ENCODE peak calls at places on chromosomes 11 and 22, in six cellular contexts. One of them, this sample, is unnamed.

GRCh38 chr11:43576834-43577521 is 103.6 kb upstream of the HSD17B12 start:
- DNase-seq in omental fat pad: no peak
- DNase-seq in endothelial cell: peak; percentile 75
- DNase-seq in cardiac fibroblast: peak; percentile 50
- DNase-seq in GM13976: peak; percentile 58
- DNase-seq in H9: peak; percentile 86
- DNase-seq in this sample: peak; percentile 83

GRCh38 chr11:100892886-100893285 is 205.8 kb downstream of the ARHGAP42 start:
- DNase-seq in H9: no peak
- DNase-seq in omental fat pad: no peak
- DNase-seq in cardiac fibroblast: no peak
- DNase-seq in GM13976: no peak
- DNase-seq in endothelial cell: no peak
- DNase-seq in this sample: no peak

GRCh38 chr11:108906826-108907225 is 242.0 kb downstream of the DDX10 start:
- DNase-seq in omental fat pad: no peak
- DNase-seq in endothelial cell: no peak
- DNase-seq in GM13976: no peak
- DNase-seq in cardiac fibroblast: no peak
- DNase-seq in H9: no peak
- DNase-seq in this sample: no peak

GRCh38 chr11:45208135-45208534 is 61.7 kb downstream of the PRDM11 start:
- DNase-seq in cardiac fibroblast: no peak
- DNase-seq in omental fat pad: no peak
- DNase-seq in H9: no peak
- DNase-seq in endothelial cell: no peak
- DNase-seq in GM13976: no peak
- DNase-seq in this sample: no peak

GRCh38 chr11:8691601-8692000 is 9.0 kb downstream of the RPL27A start:
- DNase-seq in endothelial cell: no peak
- DNase-seq in omental fat pad: no peak
- DNase-seq in cardiac fibroblast: no peak
- DNase-seq in GM13976: no peak
- DNase-seq in H9: peak; percentile 17
- DNase-seq in this sample: no peak

GRCh38 chr22:23067691-23068090 is 2.6 kb upstream of the GNAZ start:
- DNase-seq in endothelial cell: peak; percentile 1
- DNase-seq in H9: no peak
- DNase-seq in omental fat pad: no peak
- DNase-seq in GM13976: no peak
- DNase-seq in cardiac fibroblast: no peak
- DNase-seq in this sample: no peak

GRCh38 chr22:32826537-32826936 is 25.0 kb downstream of the TIMP3 start:
- DNase-seq in cardiac fibroblast: no peak
- DNase-seq in endothelial cell: no peak
- DNase-seq in omental fat pad: no peak
- DNase-seq in GM13976: no peak
- DNase-seq in H9: no peak
- DNase-seq in this sample: no peak

GRCh38 chr11:32420937-32421532 is 14.3 kb downstream of the WT1 start:
- DNase-seq in endothelial cell: peak; percentile 22
- DNase-seq in GM13976: peak; percentile 50
- DNase-seq in cardiac fibroblast: peak; percentile 45
- DNase-seq in omental fat pad: no peak
- DNase-seq in H9: no peak
- DNase-seq in this sample: no peak

GRCh38 chr11:45145421-45146071 is 893 bp upstream of the PRDM11 start:
- DNase-seq in H9: peak; percentile 87
- DNase-seq in omental fat pad: no peak
- DNase-seq in GM13976: peak; percentile 26
- DNase-seq in cardiac fibroblast: peak; percentile 70
- DNase-seq in endothelial cell: peak; percentile 38
- DNase-seq in this sample: peak; percentile 79

GRCh38 chr22:32587449-32587848 is 112.8 kb downstream of the FBXO7 start:
- DNase-seq in endothelial cell: no peak
- DNase-seq in omental fat pad: peak; percentile 38
- DNase-seq in GM13976: no peak
- DNase-seq in cardiac fibroblast: peak; percentile 69
- DNase-seq in H9: no peak
- DNase-seq in this sample: no peak

GRCh38 chr11:19769820-19770219 is 57.2 kb downstream of the NAV2 start:
- DNase-seq in omental fat pad: no peak
- DNase-seq in cardiac fibroblast: peak; percentile 33
- DNase-seq in GM13976: no peak
- DNase-seq in endothelial cell: no peak
- DNase-seq in H9: no peak
- DNase-seq in this sample: no peak

GRCh38 chr11:70429428-70429705 is 31.0 kb downstream of the CTTN start:
- DNase-seq in GM13976: no peak
- DNase-seq in endothelial cell: no peak
- DNase-seq in H9: no peak
- DNase-seq in omental fat pad: no peak
- DNase-seq in cardiac fibroblast: no peak
- DNase-seq in this sample: no peak

GRCh38 chr11:111344032-111344431 is 35.0 kb downstream of the POU2AF1 start:
- DNase-seq in GM13976: no peak
- DNase-seq in cardiac fibroblast: peak; percentile 84
- DNase-seq in omental fat pad: no peak
- DNase-seq in endothelial cell: no peak
- DNase-seq in H9: no peak
- DNase-seq in this sample: no peak

GRCh38 chr11:119691701-119692546 is 37.1 kb downstream of the NECTIN1 start:
- DNase-seq in GM13976: no peak
- DNase-seq in omental fat pad: no peak
- DNase-seq in H9: no peak
- DNase-seq in cardiac fibroblast: no peak
- DNase-seq in endothelial cell: no peak
- DNase-seq in this sample: no peak

GRCh38 chr11:119692547-119692834 is 36.5 kb downstream of the NECTIN1 start:
- DNase-seq in omental fat pad: no peak
- DNase-seq in GM13976: no peak
- DNase-seq in cardiac fibroblast: no peak
- DNase-seq in H9: no peak
- DNase-seq in endothelial cell: no peak
- DNase-seq in this sample: no peak

GRCh38 chr11:119696378-119697157 is 32.4 kb downstream of the NECTIN1 start:
- DNase-seq in GM13976: no peak
- DNase-seq in omental fat pad: no peak
- DNase-seq in cardiac fibroblast: no peak
- DNase-seq in H9: peak; percentile 66
- DNase-seq in endothelial cell: no peak
- DNase-seq in this sample: no peak

GRCh38 chr11:119693253-119693815 is 35.7 kb downstream of the NECTIN1 start:
- DNase-seq in omental fat pad: no peak
- DNase-seq in GM13976: peak; percentile 62
- DNase-seq in endothelial cell: no peak
- DNase-seq in H9: no peak
- DNase-seq in cardiac fibroblast: no peak
- DNase-seq in this sample: no peak

GRCh38 chr11:119694334-119694733 is 34.7 kb downstream of the NECTIN1 start:
- DNase-seq in cardiac fibroblast: no peak
- DNase-seq in H9: no peak
- DNase-seq in omental fat pad: no peak
- DNase-seq in GM13976: peak; percentile 58
- DNase-seq in endothelial cell: no peak
- DNase-seq in this sample: no peak
- TF ChIP-seq CTCF in cardiac fibroblast: no peak
- TF ChIP-seq CTCF in H9: peak; percentile 31
- TF ChIP-seq CTCF in omental fat pad: no peak
- TF ChIP-seq CTCF in GM13976: peak; percentile 20
- TF ChIP-seq CTCF in endothelial cell: no peak
- TF ChIP-seq CTCF in this sample: no peak

GRCh38 chr22:46122511-46122971 is 27.8 kb upstream of the PPARA start:
- DNase-seq in omental fat pad: peak; percentile 75
- DNase-seq in GM13976: peak; percentile 94
- DNase-seq in endothelial cell: peak; percentile 84
- DNase-seq in H9: peak; percentile 72
- DNase-seq in cardiac fibroblast: peak; percentile 73
- DNase-seq in this sample: peak; percentile 93

GRCh38 chr22:46121079-46121478 is 29.2 kb upstream of the PPARA start:
- DNase-seq in cardiac fibroblast: no peak
- DNase-seq in endothelial cell: no peak
- DNase-seq in GM13976: no peak
- DNase-seq in H9: no peak
- DNase-seq in omental fat pad: no peak
- DNase-seq in this sample: no peak

GRCh38 chr22:46120420-46120737 is 29.9 kb upstream of the PPARA start:
- DNase-seq in GM13976: no peak
- DNase-seq in H9: no peak
- DNase-seq in endothelial cell: no peak
- DNase-seq in cardiac fibroblast: no peak
- DNase-seq in omental fat pad: no peak
- DNase-seq in this sample: no peak

GRCh38 chr22:46122980-46123693 is 27.2 kb upstream of the PPARA start:
- DNase-seq in omental fat pad: no peak
- DNase-seq in H9: no peak
- DNase-seq in cardiac fibroblast: no peak
- DNase-seq in endothelial cell: no peak
- DNase-seq in GM13976: no peak
- DNase-seq in this sample: no peak

DNA sequence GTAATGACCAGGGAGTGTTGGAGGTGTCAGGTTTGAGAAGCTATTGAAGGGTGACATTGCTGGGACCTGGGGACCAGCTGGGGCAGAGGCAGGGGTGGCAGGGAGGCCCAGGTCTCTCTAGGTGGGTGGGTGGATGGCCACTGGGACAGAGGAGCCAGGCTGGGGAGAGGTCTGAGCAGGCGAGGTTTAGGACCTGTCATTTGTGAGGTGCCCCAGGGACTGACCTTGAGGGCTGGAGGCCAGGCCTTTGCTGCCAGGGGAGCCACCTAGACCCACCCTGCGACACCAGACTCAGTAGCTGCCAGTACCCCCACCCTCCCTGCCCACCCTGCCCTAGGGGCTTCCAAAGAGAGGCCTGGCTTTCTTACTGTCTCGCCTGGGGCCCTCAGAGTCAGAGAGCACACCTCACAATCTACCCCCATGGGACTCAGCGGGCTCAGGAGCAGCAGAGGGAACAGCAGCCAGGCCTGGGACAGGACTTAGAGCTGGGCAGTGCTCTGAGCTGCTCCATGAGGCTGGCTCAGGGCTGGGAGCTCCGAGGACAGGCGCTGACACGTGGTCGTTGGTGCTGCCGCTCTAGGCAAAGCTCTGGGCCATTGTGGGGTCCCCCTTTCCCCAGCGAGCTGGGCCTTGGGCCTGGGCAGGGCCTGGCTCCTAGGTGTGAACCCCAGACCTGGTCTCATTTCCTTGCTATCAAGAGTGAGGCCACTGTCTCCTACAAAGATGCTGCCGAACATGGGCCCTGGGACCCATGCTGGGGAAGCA is 28.6 kb upstream of the PPARA start:
- DNase-seq in cardiac fibroblast: no peak
- DNase-seq in GM13976: no peak
- DNase-seq in endothelial cell: no peak
- DNase-seq in H9: no peak
- DNase-seq in omental fat pad: no peak
- DNase-seq in this sample: no peak
- TF ChIP-seq CTCF in cardiac fibroblast: no peak
- TF ChIP-seq CTCF in GM13976: no peak
- TF ChIP-seq CTCF in endothelial cell: no peak
- TF ChIP-seq CTCF in H9: no peak
- TF ChIP-seq CTCF in omental fat pad: no peak
- TF ChIP-seq CTCF in this sample: no peak

GRCh38 chr11:34354782-34355181 is 3.0 kb downstream of the ABTB2 start:
- DNase-seq in omental fat pad: no peak
- DNase-seq in H9: no peak
- DNase-seq in endothelial cell: no peak
- DNase-seq in GM13976: no peak
- DNase-seq in cardiac fibroblast: peak; percentile 38
- DNase-seq in this sample: no peak
- TF ChIP-seq CTCF in omental fat pad: no peak
- TF ChIP-seq CTCF in H9: no peak
- TF ChIP-seq CTCF in endothelial cell: no peak
- TF ChIP-seq CTCF in GM13976: no peak
- TF ChIP-seq CTCF in cardiac fibroblast: no peak
- TF ChIP-seq CTCF in this sample: no peak

GRCh38 chr22:43136255-43136654 is 6.9 kb downstream of the MCAT start:
- DNase-seq in endothelial cell: peak; percentile 71
- DNase-seq in H9: peak; percentile 63
- DNase-seq in cardiac fibroblast: peak; percentile 62
- DNase-seq in GM13976: peak; percentile 83
- DNase-seq in omental fat pad: no peak
- DNase-seq in this sample: no peak
- TF ChIP-seq CTCF in endothelial cell: peak; percentile 54
- TF ChIP-seq CTCF in H9: peak; percentile 72
- TF ChIP-seq CTCF in cardiac fibroblast: peak; percentile 85
- TF ChIP-seq CTCF in GM13976: peak; percentile 68
- TF ChIP-seq CTCF in omental fat pad: no peak
- TF ChIP-seq CTCF in this sample: peak; percentile 59

DNA sequence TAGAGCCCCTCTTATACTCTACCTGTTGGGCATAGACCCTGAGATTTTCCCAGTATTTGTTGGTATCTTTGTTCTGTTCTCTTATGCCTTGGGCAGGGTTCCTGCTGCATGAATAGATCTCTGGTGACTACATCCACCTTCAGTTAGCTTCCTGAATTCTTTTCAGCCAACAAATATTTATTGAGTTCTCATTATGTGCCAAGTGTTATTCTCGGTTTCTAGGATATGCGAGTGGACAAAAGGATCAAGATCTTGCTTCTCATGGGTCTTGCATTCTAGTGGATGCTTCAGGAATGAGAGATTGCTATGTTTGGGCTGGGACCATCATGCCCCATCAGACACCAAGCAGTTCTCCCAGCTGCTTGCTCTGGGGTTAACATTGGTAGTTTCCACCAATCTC is 340.0 kb downstream of the METTL15 start:
- DNase-seq in omental fat pad: no peak
- DNase-seq in GM13976: no peak
- DNase-seq in H9: no peak
- DNase-seq in endothelial cell: no peak
- DNase-seq in cardiac fibroblast: no peak
- DNase-seq in this sample: no peak
- TF ChIP-seq CTCF in omental fat pad: no peak
- TF ChIP-seq CTCF in GM13976: no peak
- TF ChIP-seq CTCF in H9: no peak
- TF ChIP-seq CTCF in endothelial cell: no peak
- TF ChIP-seq CTCF in cardiac fibroblast: no peak
- TF ChIP-seq CTCF in this sample: no peak

DNA sequence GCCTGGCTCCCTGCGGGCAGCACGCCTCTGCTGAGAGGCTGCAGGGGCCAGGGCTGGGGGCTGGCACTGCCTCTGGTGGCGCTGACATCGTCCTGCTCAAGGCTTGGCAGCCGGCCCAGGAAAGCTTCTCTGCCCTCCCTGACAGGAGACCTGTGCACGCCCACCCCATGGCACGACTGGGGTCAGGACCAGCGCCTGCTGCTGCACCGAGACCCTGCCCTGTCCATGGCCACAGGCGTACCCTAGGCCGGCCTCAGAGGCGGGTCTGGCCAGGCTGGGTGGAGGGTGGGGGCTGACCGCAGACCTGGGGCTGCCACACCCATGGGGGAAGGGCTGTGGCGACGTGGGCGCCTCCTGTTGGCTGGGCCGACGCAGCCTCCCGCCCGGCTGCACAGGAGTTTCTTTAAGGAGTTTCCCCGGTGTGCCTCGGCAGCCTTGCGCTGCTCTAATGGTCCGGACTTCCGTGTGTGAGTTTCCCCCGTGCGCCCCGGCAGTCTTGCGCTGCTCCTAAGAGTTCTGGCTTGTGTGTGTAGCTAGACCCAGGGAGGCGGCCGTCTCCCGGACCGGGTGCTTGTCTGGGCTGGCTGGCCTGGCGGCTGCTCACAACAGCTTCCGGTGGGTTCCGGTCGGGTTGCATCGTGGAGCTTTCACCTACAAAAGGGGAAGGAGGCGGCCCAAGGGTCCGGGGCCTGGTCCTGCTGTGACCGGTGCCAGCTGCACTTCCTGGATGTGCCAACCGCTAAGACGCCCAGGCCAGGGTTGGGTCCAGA is 4.7 kb downstream of the TRABD start:
- DNase-seq in GM13976: peak; percentile 87
- DNase-seq in H9: peak; percentile 84
- DNase-seq in cardiac fibroblast: peak; percentile 68
- DNase-seq in endothelial cell: no peak
- DNase-seq in omental fat pad: no peak
- DNase-seq in this sample: no peak
- TF ChIP-seq CTCF in GM13976: peak; percentile 49
- TF ChIP-seq CTCF in H9: peak; percentile 57
- TF ChIP-seq CTCF in cardiac fibroblast: peak; percentile 19
- TF ChIP-seq CTCF in endothelial cell: no peak
- TF ChIP-seq CTCF in omental fat pad: no peak
- TF ChIP-seq CTCF in this sample: no peak